ENCODE peak calls at places on chromosome 15, in seven cellular contexts. D, W, X, N, S, M and H are unnamed samples.

GRCh38 chr15:99556010-99556409 is 9.8 kb upstream of the MEF2A start:
- DNase-seq in D (no peak), W (no peak), X (no peak), N (no peak), S (no peak), M (no peak), H (no peak)

GRCh38 chr15:56996746-56997470 is 78.5 kb downstream of the TCF12 start:
- DNase-seq in D (no peak), W (no peak), X (no peak), N (no peak), S (no peak), M (no peak), H (no peak)

GRCh38 chr15:88419830-88420229 is 47.4 kb downstream of the MRPL46 start:
- DNase-seq in D (no peak), W (no peak), X (no peak), N (no peak), S (no peak), M (no peak), H (no peak)

GRCh38 chr15:68278345-68279217 is 1.0 kb downstream of the FEM1B start:
- DNase-seq in D (peak; percentile 65), W (no peak), X (peak; percentile 52), N (no peak), S (peak; percentile 78), M (no peak), H (peak; percentile 74)

GRCh38 chr15:83477791-83478537 is 30.8 kb downstream of the SH3GL3 start:
- DNase-seq in D (no peak), W (no peak), X (no peak), N (no peak), S (no peak), M (no peak), H (no peak)

GRCh38 chr15:51341366-51342248 is at the start of gene GLDN:
- DNase-seq in D (no peak), W (no peak), X (peak; percentile 6), N (no peak), S (no peak), M (peak; percentile 69), H (peak; percentile 68)

GRCh38 chr15:38520035-38520434 is 44.6 kb downstream of the RASGRP1 start:
- DNase-seq in D (no peak), W (no peak), X (no peak), N (no peak), S (no peak), M (no peak), H (no peak)

GRCh38 chr15:80523746-80524145 is 119.6 kb downstream of the ARNT2 start:
- DNase-seq in D (no peak), W (no peak), X (no peak), N (no peak), S (no peak), M (no peak), H (no peak)

GRCh38 chr15:77225641-77226040 is 154.7 kb upstream of the TSPAN3 start:
- DNase-seq in D (peak; percentile 28), W (no peak), X (no peak), N (no peak), S (no peak), M (no peak), H (no peak)

GRCh38 chr15:96181873-96182301 is 148.6 kb upstream of the NR2F2 start:
- DNase-seq in D (no peak), W (no peak), X (no peak), N (no peak), S (no peak), M (no peak), H (no peak)

GRCh38 chr15:94739639-94740038 is 508.3 kb downstream of the MCTP2 start:
- DNase-seq in D (no peak), W (no peak), X (no peak), N (no peak), S (no peak), M (no peak), H (no peak)

GRCh38 chr15:84400820-84401219 is 165.2 kb downstream of the GOLGA6L4 start:
- DNase-seq in D (no peak), W (no peak), X (no peak), N (no peak), S (no peak), M (peak; percentile 33), H (no peak)

GRCh38 chr15:47399100-47399499 is 318.2 kb upstream of the SEMA6D start:
- DNase-seq in D (no peak), W (no peak), X (no peak), N (no peak), S (no peak), M (no peak), H (no peak)

GRCh38 chr15:33152502-33153109 is 41.9 kb downstream of the FMN1 start:
- DNase-seq in D (no peak), W (no peak), X (no peak), N (no peak), S (no peak), M (no peak), H (no peak)

GRCh38 chr15:69390575-69390974 is 23.6 kb upstream of the KIF23 start:
- DNase-seq in D (no peak), W (no peak), X (no peak), N (no peak), S (no peak), M (no peak), H (no peak)

GRCh38 chr15:51161491-51162260 is 67.0 kb upstream of the TNFAIP8L3 start:
- DNase-seq in D (no peak), W (no peak), X (no peak), N (no peak), S (no peak), M (no peak), H (no peak)

GRCh38 chr15:70353606-70354259 is 256.0 kb upstream of the TLE3 start:
- DNase-seq in D (no peak), W (no peak), X (no peak), N (no peak), S (no peak), M (no peak), H (no peak)

GRCh38 chr15:99057020-99057419 is 47.9 kb upstream of the SYNM start:
- DNase-seq in D (no peak), W (no peak), X (no peak), N (peak; percentile 32), S (no peak), M (peak; percentile 45), H (peak; percentile 20)

GRCh38 chr15:49270541-49271421 is 100.7 kb downstream of the GALK2 start:
- DNase-seq in D (no peak), W (no peak), X (no peak), N (no peak), S (no peak), M (no peak), H (no peak)
- TF ChIP-seq SP1 in D (no peak), W (no peak), X (no peak), N (no peak), S (no peak), M (no peak), H (no peak)

DNA sequence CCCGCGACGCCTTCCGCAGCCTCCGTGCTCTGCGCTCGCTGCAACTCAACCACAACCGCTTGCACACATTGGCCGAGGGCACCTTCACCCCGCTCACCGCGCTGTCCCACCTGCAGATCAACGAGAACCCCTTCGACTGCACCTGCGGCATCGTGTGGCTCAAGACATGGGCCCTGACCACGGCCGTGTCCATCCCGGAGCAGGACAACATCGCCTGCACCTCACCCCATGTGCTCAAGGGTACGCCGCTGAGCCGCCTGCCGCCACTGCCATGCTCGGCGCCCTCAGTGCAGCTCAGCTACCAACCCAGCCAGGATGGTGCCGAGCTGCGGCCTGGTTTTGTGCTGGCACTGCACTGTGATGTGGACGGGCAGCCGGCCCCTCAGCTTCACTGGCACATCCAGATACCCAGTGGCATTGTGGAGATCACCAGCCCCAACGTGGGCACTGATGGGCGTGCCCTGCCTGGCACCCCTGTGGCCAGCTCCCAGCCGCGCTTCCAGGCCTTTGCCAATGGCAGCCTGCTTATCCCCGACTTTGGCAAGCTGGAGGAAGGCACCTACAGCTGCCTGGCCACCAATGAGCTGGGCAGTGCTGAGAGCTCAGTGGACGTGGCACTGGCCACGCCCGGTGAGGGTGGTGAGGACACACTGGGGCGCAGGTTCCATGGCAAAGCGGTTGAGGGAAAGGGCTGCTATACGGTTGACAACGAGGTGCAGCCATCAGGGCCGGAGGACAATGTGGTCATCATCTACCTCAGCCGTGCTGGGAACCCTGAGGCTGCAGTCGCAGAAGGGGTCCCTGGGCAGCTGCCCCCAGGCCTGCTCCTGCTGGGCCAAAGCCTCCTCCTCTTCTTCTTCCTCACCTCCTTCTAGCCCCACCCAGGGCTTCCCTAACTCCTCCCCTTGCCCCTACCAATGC is 2.0 kb downstream of the ISLR start:
- DNase-seq in D (no peak), W (no peak), X (no peak), N (no peak), S (no peak), M (no peak), H (peak; percentile 11)
- TF ChIP-seq SP1 in D (no peak), W (no peak), X (no peak), N (no peak), S (no peak), M (no peak), H (no peak)

GRCh38 chr15:25717861-25718504 is 145.1 kb downstream of the ATP10A start:
- DNase-seq in D (no peak), W (no peak), X (no peak), N (no peak), S (no peak), M (no peak), H (no peak)

GRCh38 chr15:25718597-25718996 is 144.5 kb downstream of the ATP10A start:
- DNase-seq in D (no peak), W (no peak), X (no peak), N (no peak), S (no peak), M (no peak), H (no peak)

GRCh38 chr15:25717116-25717755 is 145.9 kb downstream of the ATP10A start:
- DNase-seq in D (no peak), W (no peak), X (no peak), N (peak; percentile 21), S (no peak), M (no peak), H (no peak)

GRCh38 chr15:25716414-25717102 is 146.6 kb downstream of the ATP10A start:
- DNase-seq in D (no peak), W (no peak), X (no peak), N (no peak), S (no peak), M (no peak), H (no peak)

DNA sequence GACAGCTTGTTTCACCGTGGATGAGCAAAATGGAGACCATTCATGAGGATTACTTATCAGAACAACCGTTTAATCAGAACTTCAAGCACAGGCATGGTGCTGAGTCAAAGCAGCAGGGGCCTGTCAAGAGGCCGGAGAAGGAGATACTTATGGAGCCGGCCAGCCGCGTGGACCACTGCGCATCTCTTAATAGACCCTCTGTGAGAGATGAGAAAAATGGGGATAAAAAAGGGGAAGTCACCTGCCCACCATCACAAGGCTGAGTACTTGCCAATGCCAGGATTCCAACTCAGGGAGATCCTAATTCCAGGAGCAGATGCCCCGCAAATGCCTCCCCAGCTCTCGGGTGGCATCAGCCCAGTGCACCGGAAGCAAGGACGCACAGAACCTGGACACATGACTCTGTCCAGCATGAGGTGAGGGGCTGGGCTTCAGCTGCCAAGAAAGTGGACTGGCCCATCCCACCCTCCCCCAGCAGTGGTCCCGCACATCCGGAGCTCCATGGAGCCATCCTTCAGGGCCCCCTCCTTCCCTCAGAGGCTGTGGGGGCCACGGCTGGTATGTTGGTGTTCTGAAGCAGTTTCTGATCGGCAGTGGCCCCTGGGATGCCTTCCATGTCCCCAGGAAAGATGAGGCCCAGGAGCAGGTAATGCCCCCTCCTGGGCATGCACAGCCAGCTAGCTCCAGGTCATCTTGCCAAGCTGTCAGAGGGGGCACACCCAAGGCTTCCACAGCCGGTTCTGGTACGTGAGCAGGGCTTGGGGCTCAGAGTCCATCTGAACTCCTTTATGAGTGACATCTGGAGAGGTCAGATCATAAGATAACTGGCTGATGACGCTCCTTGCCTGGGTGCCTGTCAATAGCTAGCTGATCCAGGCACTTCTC is 143.8 kb downstream of the ATP10A start:
- DNase-seq in D (no peak), W (no peak), X (no peak), N (no peak), S (no peak), M (no peak), H (no peak)
- TF ChIP-seq SP1 in D (no peak), W (no peak), X (no peak), N (no peak), S (no peak), M (no peak), H (no peak)

GRCh38 chr15:43511012-43511885 is 6.2 kb upstream of the MAP1A start:
- DNase-seq in D (peak; percentile 20), W (peak; percentile 37), X (no peak), N (no peak), S (peak; percentile 74), M (peak; percentile 63), H (peak; percentile 43)
- TF ChIP-seq SP1 in D (no peak), W (no peak), X (no peak), N (peak; percentile 3), S (no peak), M (peak; percentile 4), H (no peak)